ENCODE peak calls at places on chromosomes 12 and 14, in nine cellular contexts. G is left ventricle myocardium inferior, X is HFFc6, P is astrocyte of the cerebellum, J is natural killer cell, N is heart right ventricle, A is H9, V is HCT116, M is thoracic aorta. H is an unnamed sample.

GRCh38 chr14:92951261-92951660 is 28.3 kb downstream of the CHGA start:
- DNase-seq in G (no peak), X (no peak), P (no peak), J (no peak), N (no peak), A (no peak), V (no peak), M (no peak), H (no peak)

GRCh38 chr12:93176166-93176565 is 201.6 kb upstream of the NUDT4 start:
- DNase-seq in G (no peak), X (peak), P (no peak), J (no peak), N (no peak), A (no peak), V (no peak), M (no peak), H (peak)

GRCh38 chr14:30656190-30656632 is 34.1 kb downstream of the SCFD1 start:
- DNase-seq in G (no peak), X (peak), P (no peak), J (no peak), N (no peak), A (peak), V (peak), M (no peak), H (peak)

GRCh38 chr14:91693342-91693741 is 38.5 kb downstream of the CATSPERB start:
- DNase-seq in G (no peak), X (no peak), P (no peak), J (no peak), N (no peak), A (no peak), V (no peak), M (no peak), H (peak)

GRCh38 chr12:124979568-124979967 is 9.4 kb downstream of the DHX37 start:
- DNase-seq in G (no peak), X (no peak), P (no peak), J (no peak), N (no peak), A (peak), V (no peak), M (no peak), H (peak)

GRCh38 chr14:70641548-70642312 is at the start of gene TTC9:
- DNase-seq in G (peak), X (no peak), P (no peak), J (peak), N (peak), A (peak), V (no peak), M (no peak), H (peak)

GRCh38 chr12:104827587-104827986 is 130.5 kb downstream of the SLC41A2 start:
- DNase-seq in G (no peak), X (no peak), P (no peak), J (no peak), N (no peak), A (peak), V (no peak), M (no peak), H (peak)

GRCh38 chr14:69464829-69465228 is 19.7 kb upstream of the PLEKHD1 start:
- DNase-seq in G (no peak), X (peak), P (peak), J (no peak), N (no peak), A (no peak), V (no peak), M (no peak), H (no peak)

GRCh38 chr12:116977465-116978380 is 67.0 kb downstream of the FBXW8 start:
- DNase-seq in G (no peak), X (no peak), P (no peak), J (no peak), N (no peak), A (no peak), V (no peak), M (no peak), H (no peak)

GRCh38 chr14:74763803-74764531 is 851 bp downstream of the YLPM1 start:
- DNase-seq in G (no peak), X (peak), P (no peak), J (peak), N (no peak), A (peak), V (no peak), M (no peak), H (no peak)

GRCh38 chr12:112018571-112019237 is 5.5 kb downstream of the ERP29 start:
- DNase-seq in G (no peak), X (peak), P (peak), J (no peak), N (no peak), A (no peak), V (no peak), M (no peak), H (peak)

GRCh38 chr12:53955036-53955775 is 503 bp downstream of the HOXC12 start:
- DNase-seq in G (no peak), X (no peak), P (no peak), J (no peak), N (no peak), A (no peak), V (no peak), M (no peak), H (peak)

GRCh38 chr14:88791629-88792571 is 853 bp downstream of the EML5 start:
- DNase-seq in G (no peak), X (peak), P (no peak), J (no peak), N (peak), A (peak), V (no peak), M (no peak), H (no peak)

GRCh38 chr14:58327019-58327418 is 28.7 kb downstream of the ARID4A start:
- DNase-seq in G (no peak), X (no peak), P (no peak), J (no peak), N (no peak), A (no peak), V (no peak), M (no peak), H (no peak)

GRCh38 chr14:96584199-96584906 is 82.2 kb downstream of the PAPOLA start:
- DNase-seq in G (no peak), X (no peak), P (peak), J (no peak), N (no peak), A (peak), V (peak), M (no peak), H (no peak)

GRCh38 chr14:31827325-31827724 is 249.8 kb upstream of the ARHGAP5 start:
- DNase-seq in G (no peak), X (no peak), P (no peak), J (no peak), N (no peak), A (no peak), V (no peak), M (no peak), H (no peak)

GRCh38 chr12:91893476-91893875 is 252.2 kb downstream of the BTG1 start:
- DNase-seq in G (no peak), X (no peak), P (no peak), J (no peak), N (no peak), A (no peak), V (no peak), M (no peak), H (no peak)

GRCh38 chr14:57848353-57848752 is 17.5 kb downstream of the SLC35F4 start:
- DNase-seq in G (no peak), X (no peak), P (no peak), J (no peak), N (no peak), A (no peak), V (no peak), M (no peak), H (no peak)

GRCh38 chr12:106566771-106567170 is 16.0 kb upstream of the RFX4 start:
- DNase-seq in G (no peak), X (no peak), P (peak), J (no peak), N (no peak), A (no peak), V (no peak), M (no peak), H (no peak)

GRCh38 chr12:84056-84455 is 17.5 kb downstream of the IQSEC3 start:
- DNase-seq in G (no peak), X (no peak), P (no peak), J (no peak), N (no peak), A (peak), V (no peak), M (no peak), H (no peak)

GRCh38 chr12:1929241-1929984 is 11.0 kb upstream of the CACNA2D4 start:
- DNase-seq in G (no peak), X (no peak), P (no peak), J (no peak), N (no peak), A (peak), V (no peak), M (no peak), H (no peak)

GRCh38 chr12:71799105-71799504 is 40.5 kb upstream of the TBC1D15 start:
- DNase-seq in G (no peak), X (peak), P (no peak), J (no peak), N (no peak), A (no peak), V (no peak), M (no peak), H (peak)

GRCh38 chr12:121776190-121777098 is 17.0 kb downstream of the RHOF start:
- DNase-seq in G (peak), X (no peak), P (no peak), J (peak), N (peak), A (peak), V (no peak), M (no peak), H (peak)

GRCh38 chr12:106585862-106586534 is 3.2 kb downstream of the RFX4 start:
- DNase-seq in G (no peak), X (no peak), P (no peak), J (no peak), N (no peak), A (peak), V (no peak), M (no peak), H (no peak)

GRCh38 chr12:94235894-94236293 is 87.5 kb downstream of the PLXNC1 start:
- DNase-seq in G (no peak), X (no peak), P (no peak), J (no peak), N (no peak), A (no peak), V (no peak), M (no peak), H (no peak)

GRCh38 chr14:75334191-75335051 is 55.8 kb downstream of the FOS start:
- DNase-seq in G (peak), X (no peak), P (no peak), J (peak), N (peak), A (no peak), V (no peak), M (no peak), H (peak)

GRCh38 chr12:104011265-104011664 is 38.7 kb downstream of the GLT8D2 start:
- DNase-seq in G (no peak), X (peak), P (peak), J (no peak), N (no peak), A (no peak), V (peak), M (no peak), H (peak)

GRCh38 chr12:76422878-76423438 is 74.7 kb upstream of the BBS10 start:
- DNase-seq in G (no peak), X (peak), P (peak), J (no peak), N (no peak), A (no peak), V (no peak), M (no peak), H (peak)

GRCh38 chr14:95575820-95576473 is 41.1 kb downstream of the GLRX5 start:
- DNase-seq in G (no peak), X (no peak), P (no peak), J (no peak), N (no peak), A (peak), V (no peak), M (no peak), H (no peak)

GRCh38 chr12:5561843-5562242 is 129.9 kb downstream of the NTF3 start:
- DNase-seq in G (no peak), X (no peak), P (no peak), J (no peak), N (no peak), A (no peak), V (no peak), M (no peak), H (no peak)

GRCh38 chr12:121792607-121793500 is 634 bp downstream of the RHOF start:
- DNase-seq in G (peak), X (no peak), P (no peak), J (peak), N (peak), A (no peak), V (no peak), M (no peak), H (no peak)

DNA sequence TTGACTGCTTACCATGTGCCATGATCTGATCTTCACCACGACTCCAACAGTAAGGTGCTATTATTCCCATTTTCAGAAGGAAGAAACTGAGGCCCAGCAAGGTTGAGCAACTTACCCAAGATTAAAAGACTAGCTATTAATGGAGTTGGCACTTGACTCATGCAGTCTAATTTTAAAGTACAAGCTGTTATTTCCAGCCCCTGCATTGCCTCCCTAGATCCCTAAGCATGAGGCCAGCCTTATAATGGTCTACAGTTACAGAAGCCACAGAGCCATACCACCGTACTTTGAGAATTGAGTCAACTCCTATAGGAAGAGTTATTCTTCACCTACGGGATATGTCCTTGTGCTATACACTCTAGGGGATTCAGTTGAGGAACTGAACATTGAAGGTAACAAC is 66.7 kb upstream of the RBM19 start:
- DNase-seq in G (no peak), X (no peak), P (no peak), J (no peak), N (no peak), A (no peak), V (no peak), M (no peak), H (no peak)
- TF ChIP-seq CTCF in G (no peak), X (no peak), P (no peak), J (no peak), N (no peak), A (no peak), V (no peak), M (no peak), H (no peak)

GRCh38 chr14:100252684-100253083 is 13.7 kb downstream of the YY1 start:
- DNase-seq in G (no peak), X (no peak), P (no peak), J (no peak), N (no peak), A (no peak), V (no peak), M (no peak), H (no peak)

GRCh38 chr14:100250732-100251465 is 12.0 kb downstream of the YY1 start:
- DNase-seq in G (no peak), X (no peak), P (no peak), J (no peak), N (no peak), A (no peak), V (no peak), M (no peak), H (no peak)

GRCh38 chr14:100261621-100262020 is 22.7 kb downstream of the YY1 start:
- DNase-seq in G (no peak), X (no peak), P (no peak), J (no peak), N (no peak), A (no peak), V (no peak), M (no peak), H (no peak)

GRCh38 chr14:100256339-100256895 is 17.5 kb downstream of the YY1 start:
- DNase-seq in G (no peak), X (no peak), P (no peak), J (no peak), N (no peak), A (no peak), V (no peak), M (no peak), H (no peak)
- TF ChIP-seq CTCF in G (no peak), X (no peak), P (no peak), J (no peak), N (no peak), A (no peak), V (no peak), M (no peak), H (no peak)

DNA sequence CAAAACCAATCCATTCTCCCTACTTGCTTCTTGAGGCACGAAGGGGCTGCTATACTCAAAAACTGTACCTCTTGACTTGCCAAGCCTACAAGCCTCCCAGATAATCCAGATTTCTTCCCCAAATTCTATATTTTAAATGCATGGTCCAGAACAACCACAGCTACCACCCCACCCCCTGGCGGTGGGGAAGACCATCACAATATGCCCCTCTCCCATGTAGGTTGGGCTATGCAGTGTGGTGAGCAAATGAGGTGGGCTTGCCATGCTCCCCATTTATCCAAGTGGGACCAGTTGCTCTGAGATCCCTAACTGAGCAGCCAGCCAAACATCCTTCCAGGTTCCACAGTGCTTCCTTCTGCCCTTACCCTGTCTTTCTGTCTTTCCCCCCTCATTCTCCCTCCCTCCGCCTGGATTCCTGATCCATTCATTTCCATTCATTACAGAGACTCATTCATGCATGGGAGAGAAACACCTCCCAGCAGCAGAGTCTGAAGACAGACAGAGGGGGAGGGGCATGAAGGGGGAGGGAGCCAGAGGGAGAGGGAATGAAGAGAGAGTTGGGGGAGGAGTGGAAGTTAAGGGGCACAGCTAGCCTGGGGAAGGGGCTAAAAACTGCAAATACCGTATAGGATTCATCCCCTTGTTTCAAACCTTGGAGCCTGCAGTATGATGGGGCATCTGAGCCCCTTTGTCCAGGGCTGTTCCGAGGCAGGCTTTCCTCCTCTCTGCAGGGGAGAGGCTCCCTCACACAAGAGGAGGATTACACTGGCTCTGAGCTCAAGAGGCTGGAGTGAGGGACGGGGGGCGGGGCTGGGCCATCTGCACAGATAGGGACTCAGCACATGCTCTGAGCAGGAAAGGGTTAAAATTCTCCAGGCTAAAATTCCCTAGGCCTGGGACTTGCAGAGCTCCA is 4.4 kb downstream of the ZNF219 start:
- DNase-seq in G (no peak), X (no peak), P (no peak), J (no peak), N (no peak), A (peak), V (no peak), M (no peak), H (no peak)
- TF ChIP-seq CTCF in G (no peak), X (peak), P (peak), J (no peak), N (no peak), A (peak), V (no peak), M (no peak), H (peak)

DNA sequence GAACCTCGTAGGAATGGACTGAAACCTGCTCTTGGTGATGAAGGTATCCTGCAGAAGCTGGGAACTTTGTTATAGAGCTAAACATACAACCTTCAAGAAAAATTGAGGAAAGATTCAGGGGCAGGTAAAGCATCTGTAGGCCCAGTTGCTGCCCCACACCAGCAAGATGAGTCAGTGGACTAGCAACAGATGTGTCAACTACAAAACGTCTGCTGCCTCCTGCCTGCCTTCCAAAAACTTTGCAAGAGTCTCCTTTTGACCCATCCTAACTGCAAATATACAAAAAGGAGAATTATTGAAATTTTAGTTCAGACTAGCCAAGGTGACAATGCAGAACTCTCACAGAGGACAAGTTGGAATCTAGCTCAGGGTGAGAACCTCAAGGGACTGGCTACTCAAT is 60.9 kb upstream of the TMTC1 start:
- DNase-seq in G (no peak), X (no peak), P (no peak), J (no peak), N (no peak), A (no peak), V (no peak), M (no peak), H (peak)
- TF ChIP-seq CTCF in G (no peak), X (no peak), P (no peak), J (no peak), N (no peak), A (no peak), V (no peak), M (no peak), H (no peak)

DNA sequence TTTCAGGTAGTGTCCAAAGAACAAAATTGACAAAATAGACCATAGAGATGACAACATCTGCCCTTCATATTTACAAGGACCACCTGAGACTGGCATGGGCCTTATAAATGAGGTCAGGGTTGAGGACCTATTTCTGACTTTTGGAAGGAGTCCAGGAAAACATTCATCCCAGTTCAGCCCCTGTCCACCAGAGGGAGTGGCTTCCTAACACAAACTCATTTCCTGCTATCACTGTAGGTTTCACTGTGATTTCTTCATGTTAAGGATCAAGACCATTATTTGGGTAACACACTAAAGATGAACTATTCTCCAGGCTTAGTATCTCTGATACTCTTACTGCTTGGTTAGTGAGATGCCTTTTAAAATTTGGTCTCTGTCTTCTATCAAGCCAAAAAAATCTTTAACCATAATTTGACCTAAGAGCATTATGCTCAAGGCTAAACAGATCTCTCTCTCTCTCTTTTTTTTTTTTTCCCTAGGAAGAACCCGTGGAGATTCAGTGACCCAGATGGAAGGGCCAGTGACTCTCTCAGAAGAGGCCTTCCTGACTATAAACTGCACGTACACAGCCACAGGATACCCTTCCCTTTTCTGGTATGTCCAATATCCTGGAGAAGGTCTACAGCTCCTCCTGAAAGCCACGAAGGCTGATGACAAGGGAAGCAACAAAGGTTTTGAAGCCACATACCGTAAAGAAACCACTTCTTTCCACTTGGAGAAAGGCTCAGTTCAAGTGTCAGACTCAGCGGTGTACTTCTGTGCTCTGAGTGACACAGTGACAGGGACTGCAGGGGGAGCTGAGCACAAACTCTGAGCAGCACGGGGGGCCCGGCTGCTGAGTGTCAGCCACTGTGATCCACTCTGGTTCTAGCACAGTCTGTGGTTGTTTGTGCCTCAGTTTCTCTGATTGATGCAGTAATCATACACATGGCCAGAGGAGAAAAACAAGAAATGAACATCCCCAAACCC is 267.6 kb upstream of the OR4E1 start:
- DNase-seq in G (no peak), X (no peak), P (no peak), J (no peak), N (no peak), A (peak), V (peak), M (no peak), H (no peak)
- TF ChIP-seq CTCF in G (peak), X (peak), P (peak), J (peak), N (peak), A (peak), V (peak), M (no peak), H (peak)

GRCh38 chr14:53963491-53964227 is 7.0 kb upstream of the BMP4 start:
- DNase-seq in G (peak), X (no peak), P (no peak), J (no peak), N (peak), A (peak), V (no peak), M (no peak), H (peak)
- TF ChIP-seq CTCF in G (peak), X (peak), P (peak), J (no peak), N (peak), A (peak), V (peak), M (peak), H (peak)